ENCODE peak calls at places on chromosomes 11 and 22, in eight cellular contexts. G, P, N, B, E, Z, R and A are unnamed samples.
A peak's percentile ranks its signal among the peaks of the same experiment; 100 is the strongest.

GRCh38 chr11:93089474-93090102 is 108.2 kb downstream of the SLC36A4 start:
- DNase-seq in Z (peak; percentile 73), B (peak; percentile 19), N (peak; percentile 62), R (peak; percentile 54), E (peak; percentile 71), G (no peak), P (no peak), A (peak; percentile 54)

GRCh38 chr11:48001438-48002021 is 21.2 kb downstream of the PTPRJ start:
- DNase-seq in Z (no peak), B (peak; percentile 50), G (peak; percentile 41), N (peak; percentile 94), R (no peak), E (no peak), P (no peak), A (peak; percentile 94)

GRCh38 chr22:32082331-32082730 is 39.3 kb downstream of the SLC5A1 start:
- DNase-seq in P (no peak), G (no peak), B (no peak), E (no peak), N (no peak), R (no peak), Z (no peak), A (peak; percentile 5)

GRCh38 chr11:14499178-14499559 is 442 bp downstream of the COPB1 start:
- DNase-seq in N (peak; percentile 10), B (no peak), P (no peak), R (peak; percentile 34), E (no peak), Z (peak; percentile 7), G (peak; percentile 45), A (peak; percentile 14)

GRCh38 chr11:10489444-10489785 is 34.4 kb downstream of the AMPD3 start:
- DNase-seq in E (no peak), R (no peak), Z (no peak), B (no peak), G (no peak), N (no peak), P (no peak), A (no peak)

GRCh38 chr11:103870821-103871309 is 165.6 kb upstream of the DDI1 start:
- DNase-seq in P (no peak), G (no peak), R (peak; percentile 45), E (no peak), Z (no peak), B (no peak), N (no peak), A (peak; percentile 78)

GRCh38 chr22:36961626-36962025 is 48.2 kb downstream of the CSF2RB start:
- DNase-seq in R (no peak), P (no peak), Z (no peak), G (no peak), E (no peak), N (no peak), B (no peak), A (no peak)

GRCh38 chr11:8090756-8091155 is 9.7 kb downstream of the TUB start:
- DNase-seq in R (peak; percentile 71), Z (peak; percentile 30), B (no peak), N (no peak), P (no peak), G (no peak), E (peak; percentile 38), A (peak; percentile 49)

GRCh38 chr11:46248270-46249102 is 29.0 kb upstream of the CREB3L1 start:
- DNase-seq in R (peak; percentile 68), G (no peak), P (peak; percentile 85), E (no peak), B (peak; percentile 77), Z (peak; percentile 87), N (peak; percentile 98), A (peak; percentile 98)

GRCh38 chr22:31350410-31350863 is 4.3 kb upstream of the PATZ1 start:
- DNase-seq in B (no peak), R (peak; percentile 58), Z (no peak), G (peak; percentile 82), E (peak; percentile 56), N (no peak), P (no peak), A (peak; percentile 21)

GRCh38 chr11:124581817-124582216 is 12.0 kb downstream of the OR8A1 start:
- DNase-seq in P (no peak), Z (no peak), G (no peak), E (no peak), B (no peak), R (no peak), N (no peak), A (no peak)
- TF ChIP-seq CTCF in P (no peak), Z (no peak), G (no peak), E (no peak), B (no peak), R (no peak), N (no peak), A (no peak)

DNA sequence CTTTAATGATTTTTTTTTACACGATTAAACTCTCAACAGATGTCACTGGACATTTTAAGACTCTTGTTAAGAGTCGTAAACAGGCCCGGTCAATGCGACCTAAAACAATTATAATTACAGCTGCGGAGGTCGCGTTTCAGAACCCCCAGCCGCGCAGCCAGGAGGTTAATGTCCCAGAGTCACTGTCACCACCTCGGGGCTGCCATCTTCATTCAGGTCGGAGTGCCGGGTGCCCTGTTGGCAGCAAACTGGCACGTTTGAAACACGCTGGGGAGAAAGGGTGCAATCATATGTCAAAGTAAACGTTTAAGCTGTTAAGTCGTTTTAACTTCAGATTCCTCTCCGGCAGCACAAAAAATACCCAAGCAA is 711 bp upstream of the PHF21B start:
- DNase-seq in R (no peak), P (peak; percentile 32), N (no peak), Z (no peak), G (no peak), E (no peak), B (no peak), A (no peak)
- H3K4me3 ChIP-seq in R (peak overlapping the region; percentile 95), P (peak overlapping the region; percentile 52), N (no peak overlapping the region), Z (peak overlapping the region; percentile 62), G (peak overlapping the region; percentile 21), E (no peak overlapping the region), B (peak overlapping the region; percentile 51), A (peak overlapping the region; percentile 36)

GRCh38 chr11:1874406-1875092 is 17.1 kb downstream of the PRR33 start:
- DNase-seq in N (no peak), R (no peak), Z (no peak), G (peak; percentile 19), E (no peak), B (no peak), P (no peak), A (no peak)

GRCh38 chr11:1878134-1879031 is 13.3 kb downstream of the PRR33 start:
- DNase-seq in E (no peak), N (no peak), G (peak; percentile 13), Z (no peak), B (no peak), R (peak; percentile 66), P (no peak), A (no peak)

GRCh38 chr11:1877211-1878133 is 14.2 kb downstream of the PRR33 start:
- DNase-seq in B (no peak), Z (peak; percentile 8), N (no peak), R (peak; percentile 61), P (no peak), E (no peak), G (peak; percentile 21), A (peak; percentile 64)

GRCh38 chr11:1875093-1875785 is 16.5 kb downstream of the PRR33 start:
- DNase-seq in Z (no peak), G (peak; percentile 23), E (no peak), N (no peak), P (no peak), B (no peak), R (no peak), A (peak; percentile 35)

DNA sequence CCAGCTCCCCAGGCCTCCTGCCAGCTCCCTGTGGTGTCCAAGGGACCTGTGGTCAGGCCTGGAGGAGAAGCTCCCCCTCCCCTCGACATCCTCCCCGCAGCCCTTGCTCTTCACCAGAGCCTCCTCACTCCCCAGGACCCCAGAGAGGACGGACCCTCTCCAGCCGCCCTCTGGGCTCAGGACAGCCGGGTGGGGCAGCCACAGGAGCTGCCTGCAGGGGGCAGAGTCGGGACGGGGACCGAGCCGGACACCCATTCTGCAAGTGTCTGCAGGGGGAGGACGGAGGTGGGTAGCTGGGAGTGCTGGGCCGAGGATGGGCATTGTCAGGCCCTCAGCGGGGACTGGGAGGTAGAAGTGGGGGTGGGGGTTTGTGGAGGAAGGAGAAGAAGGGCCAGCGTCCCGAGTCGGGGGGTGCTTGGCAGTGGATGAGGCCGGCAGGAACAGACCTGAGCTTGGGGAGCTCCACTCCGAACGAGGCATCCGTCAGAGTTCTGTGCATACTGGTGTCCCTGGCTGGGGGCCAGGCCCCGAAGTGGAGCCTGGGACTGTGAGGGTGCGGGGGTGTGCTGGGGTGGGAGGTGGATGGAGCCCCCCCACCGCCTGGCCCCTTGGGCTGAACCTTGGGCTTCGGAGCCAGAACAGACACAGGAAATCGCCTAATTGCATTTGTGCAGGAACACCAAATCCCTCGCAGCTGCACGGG is 15.2 kb downstream of the PRR33 start:
- DNase-seq in N (no peak), B (no peak), R (peak; percentile 79), G (peak; percentile 60), Z (peak; percentile 46), E (no peak), P (no peak), A (peak; percentile 86)
- TF ChIP-seq CTCF in N (peak; percentile 44), B (peak; percentile 64), R (peak; percentile 56), G (peak; percentile 42), Z (peak; percentile 72), E (peak; percentile 48), P (peak; percentile 52), A (peak; percentile 61)

GRCh38 chr11:326842-327580 is 6.4 kb upstream of the IFITM3 start:
- DNase-seq in N (peak; percentile 42), B (no peak), Z (no peak), P (no peak), E (no peak), G (peak; percentile 89), R (peak; percentile 67), A (peak; percentile 76)

GRCh38 chr11:324131-324530 is 3.5 kb upstream of the IFITM3 start:
- DNase-seq in N (no peak), G (no peak), P (no peak), Z (no peak), R (no peak), E (no peak), B (no peak), A (no peak)

GRCh38 chr11:327581-327923 is 6.9 kb upstream of the IFITM3 start:
- DNase-seq in Z (no peak), P (no peak), E (no peak), R (no peak), N (no peak), B (no peak), G (no peak), A (no peak)

GRCh38 chr11:326592-326841 is 5.9 kb upstream of the IFITM3 start:
- DNase-seq in G (no peak), R (no peak), P (no peak), N (no peak), E (no peak), Z (no peak), B (no peak), A (no peak)

DNA sequence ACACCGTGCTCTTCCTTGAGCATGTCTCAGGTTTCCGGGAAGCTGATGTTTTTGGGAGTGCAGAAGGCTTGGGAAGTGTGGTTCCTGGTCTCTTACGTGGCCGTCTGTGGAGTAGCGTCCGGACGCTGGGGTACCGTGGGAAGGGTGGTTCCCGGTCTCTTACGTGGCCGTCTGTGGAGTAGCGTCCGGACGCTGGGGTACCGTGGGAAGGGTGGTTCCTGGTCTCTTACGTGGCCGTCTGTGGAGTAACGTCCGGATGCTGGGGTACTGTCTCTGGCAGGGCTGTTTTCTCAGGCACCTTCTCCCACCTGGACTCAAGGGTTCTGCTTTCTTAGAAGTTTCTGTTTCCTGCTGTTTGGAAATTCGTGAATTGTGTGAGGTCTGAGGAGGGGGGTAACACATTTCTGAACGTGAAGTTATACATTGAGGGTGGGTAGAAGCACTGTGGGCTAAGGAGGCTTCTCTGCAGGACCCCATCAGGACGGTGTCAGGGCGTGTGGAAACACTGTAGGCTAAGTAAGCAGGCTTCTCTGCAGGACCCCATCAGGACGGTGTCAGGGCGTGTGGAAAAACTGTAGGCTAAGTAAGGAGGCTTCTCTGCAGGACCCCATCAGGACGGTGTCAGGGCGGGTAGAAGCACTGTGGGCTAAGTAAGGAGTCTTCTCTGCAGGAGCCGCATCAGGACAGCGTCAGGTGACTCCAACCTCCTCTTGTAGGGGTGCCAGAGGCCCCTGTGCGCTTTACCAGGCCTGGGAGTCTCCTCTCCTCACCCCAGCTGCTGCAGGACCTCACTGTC is 5.3 kb upstream of the IFITM3 start:
- DNase-seq in N (no peak), B (no peak), E (no peak), G (no peak), Z (no peak), P (no peak), R (no peak), A (no peak)
- H3K4me3 ChIP-seq in N (no peak overlapping the region), B (no peak overlapping the region), E (no peak overlapping the region), G (no peak overlapping the region), Z (no peak overlapping the region), P (no peak overlapping the region), R (no peak overlapping the region), A (no peak overlapping the region)